ENCODE peak calls at places on chromosomes 16 and 17, in seven cellular contexts. K is left ventricle myocardium inferior, P is left cardiac atrium, D is ovary, M is NB4, X is left colon, W is hepatic stellate cell. U is an unnamed sample.

GRCh38 chr16:67922221-67922620 is 9.4 kb downstream of the CTRL start:
- DNase-seq in K (no peak), P (no peak), D (no peak), M (no peak), X (no peak), W (no peak), U (no peak)

GRCh38 chr17:14325618-14326167 is 24.8 kb downstream of the HS3ST3B1 start:
- DNase-seq in K (no peak), P (no peak), D (no peak), M (no peak), X (no peak), W (no peak), U (no peak)

GRCh38 chr16:4360538-4361021 is 9.5 kb upstream of the PAM16 start:
- DNase-seq in K (no peak), P (no peak), D (no peak), M (peak; percentile 34), X (no peak), W (no peak), U (no peak)

GRCh38 chr17:66747561-66748275 is 87.2 kb upstream of the CACNG5 start:
- DNase-seq in K (no peak), P (no peak), D (no peak), M (no peak), X (no peak), W (peak; percentile 70), U (no peak)

GRCh38 chr17:39954876-39955275 is 7.9 kb upstream of the GSDMA start:
- DNase-seq in K (no peak), P (no peak), D (no peak), M (no peak), X (no peak), W (no peak), U (no peak)

GRCh38 chr16:50332599-50332998 is 36.2 kb downstream of the BRD7 start:
- DNase-seq in K (no peak), P (no peak), D (no peak), M (no peak), X (no peak), W (no peak), U (no peak)

GRCh38 chr17:39652635-39653315 is 12.4 kb upstream of the TCAP start:
- DNase-seq in K (no peak), P (no peak), D (no peak), M (no peak), X (peak; percentile 24), W (no peak), U (no peak)

GRCh38 chr16:5642470-5642869 is 544.9 kb upstream of the EEF2KMT start:
- DNase-seq in K (no peak), P (no peak), D (no peak), M (no peak), X (no peak), W (no peak), U (no peak)

GRCh38 chr16:3094289-3095027 is 4.6 kb downstream of the ZSCAN10 start:
- DNase-seq in K (no peak), P (no peak), D (no peak), M (peak; percentile 75), X (peak; percentile 55), W (peak; percentile 64), U (no peak)

GRCh38 chr16:1163567-1164055 is 10.7 kb downstream of the CACNA1H start:
- DNase-seq in K (no peak), P (no peak), D (no peak), M (peak; percentile 57), X (no peak), W (no peak), U (no peak)

GRCh38 chr17:3917391-3917931 is 1.2 kb upstream of the P2RX1 start:
- DNase-seq in K (peak; percentile 70), P (peak; percentile 87), D (peak; percentile 89), M (peak; percentile 47), X (peak; percentile 85), W (peak; percentile 53), U (no peak)

GRCh38 chr16:9836118-9836736 is 346.0 kb downstream of the GRIN2A start:
- DNase-seq in K (no peak), P (no peak), D (no peak), M (peak; percentile 22), X (peak; percentile 9), W (peak; percentile 11), U (no peak)

GRCh38 chr16:28845173-28846079 is 722 bp downstream of the TUFM start:
- DNase-seq in K (no peak), P (no peak), D (no peak), M (peak; percentile 72), X (peak; percentile 82), W (no peak), U (peak; percentile 61)

GRCh38 chr16:89430436-89431157 is 59.8 kb downstream of the ANKRD11 start:
- DNase-seq in K (no peak), P (no peak), D (no peak), M (no peak), X (peak; percentile 55), W (no peak), U (no peak)

U was measured in ureter.